ENCODE peak calls at places on chromosomes 12 and 14, in five cellular contexts. I is A549, J is neural progenitor cell, O is uterus, G is astrocyte. K is an unnamed sample.
A peak's percentile ranks its signal among the peaks of the same experiment; 100 is the strongest.

GRCh38 chr14:90585106-90585505 is 188.3 kb downstream of the CALM1 start:
- DNase-seq in G (no peak), J (no peak), O (no peak), I (no peak), K (no peak)

GRCh38 chr12:7948585-7949264 is 12.7 kb upstream of the SLC2A3 start:
- DNase-seq in I (peak; percentile 29), O (no peak), G (no peak), J (no peak), K (no peak)

GRCh38 chr12:39383064-39383552 is 59.8 kb downstream of the KIF21A start:
- DNase-seq in G (no peak), I (no peak), O (no peak), J (no peak), K (no peak)

GRCh38 chr12:110790301-110790700 is 47.6 kb upstream of the PPP1CC start:
- DNase-seq in J (no peak), G (peak; percentile 34), I (no peak), O (no peak), K (no peak)

GRCh38 chr12:1838223-1838993 is 18.0 kb downstream of the LRTM2 start:
- DNase-seq in I (no peak), G (peak; percentile 7), O (no peak), J (no peak), K (no peak)

GRCh38 chr14:105021656-105022275 is 883 bp upstream of the CDCA4 start:
- DNase-seq in G (no peak), O (peak; percentile 43), J (peak; percentile 76), I (peak; percentile 84), K (peak; percentile 42)

GRCh38 chr14:87231336-87232026 is 761.5 kb downstream of the GALC start:
- DNase-seq in I (no peak), O (no peak), J (no peak), G (peak; percentile 50), K (no peak)

GRCh38 chr14:54688229-54688628 is 121.3 kb downstream of the SAMD4A start:
- DNase-seq in O (no peak), I (no peak), G (no peak), J (no peak), K (no peak)

GRCh38 chr12:24111591-24111990 is 162.1 kb upstream of the SOX5 start:
- DNase-seq in J (no peak), O (no peak), I (no peak), G (peak; percentile 46), K (no peak)

GRCh38 chr12:29566441-29566840 is 69.0 kb upstream of the OVCH1 start:
- DNase-seq in I (no peak), G (peak; percentile 83), O (no peak), J (no peak), K (no peak)

GRCh38 chr12:43550831-43551270 is 1.2 kb downstream of the ADAMTS20 start:
- DNase-seq in I (no peak), G (no peak), J (peak; percentile 41), O (no peak), K (peak; percentile 31)

GRCh38 chr12:101018540-101018939 is 191.5 kb downstream of the SLC5A8 start:
- DNase-seq in G (peak; percentile 99), I (peak; percentile 46), J (no peak), O (no peak), K (no peak)

GRCh38 chr12:57852620-57853509 is 6.3 kb upstream of the CTDSP2 start:
- DNase-seq in O (peak; percentile 82), I (no peak), J (peak; percentile 92), G (no peak), K (peak; percentile 64)

GRCh38 chr14:91985008-91985407 is 37.5 kb upstream of the FBLN5 start:
- DNase-seq in G (peak; percentile 78), I (no peak), J (no peak), O (no peak), K (peak; percentile 19)

GRCh38 chr14:105411017-105411941 is 8.3 kb upstream of the MTA1 start:
- DNase-seq in I (no peak), J (peak; percentile 70), O (no peak), G (peak; percentile 12), K (peak; percentile 56)

GRCh38 chr12:2919249-2919648 is 28.6 kb downstream of the TULP3 start:
- DNase-seq in G (no peak), O (no peak), I (no peak), J (no peak), K (no peak)

GRCh38 chr14:89184952-89185351 is 232.1 kb downstream of the FOXN3 start:
- DNase-seq in I (no peak), G (no peak), O (no peak), J (no peak), K (no peak)

GRCh38 chr12:97560766-97561165 is 98.2 kb downstream of the RMST start:
- DNase-seq in O (no peak), G (no peak), I (no peak), J (peak; percentile 13), K (no peak)

GRCh38 chr14:103706551-103707328 is 8.5 kb downstream of the XRCC3 start:
- DNase-seq in I (no peak), G (no peak), J (no peak), O (no peak), K (no peak)

GRCh38 chr12:75705749-75706719 is 194.6 kb upstream of the KRR1 start:
- DNase-seq in O (peak; percentile 55), I (peak; percentile 41), J (no peak), G (peak; percentile 100), K (peak; percentile 75)

GRCh38 chr14:54796961-54797360 is 105.7 kb downstream of the GCH1 start:
- DNase-seq in I (no peak), J (no peak), O (no peak), G (peak; percentile 69), K (no peak)

GRCh38 chr14:91946313-91947195 is 940 bp downstream of the FBLN5 start:
- DNase-seq in J (no peak), O (no peak), G (peak; percentile 22), I (no peak), K (peak; percentile 45)

GRCh38 chr14:69259531-69260245 is at the start of gene GALNT16:
- DNase-seq in J (peak; percentile 86), G (peak; percentile 14), I (peak; percentile 56), O (no peak), K (peak; percentile 82)

GRCh38 chr12:76029982-76030377 is 1.6 kb downstream of the PHLDA1 start:
- DNase-seq in I (peak; percentile 78), G (no peak), J (peak; percentile 47), O (no peak), K (peak; percentile 70)

GRCh38 chr12:67661311-67662011 is 12.9 kb downstream of the DYRK2 start:
- DNase-seq in J (no peak), G (peak; percentile 80), O (no peak), I (no peak), K (peak; percentile 57)

GRCh38 chr14:105014032-105014431 is 6.9 kb downstream of the CDCA4 start:
- DNase-seq in J (no peak), O (no peak), I (no peak), G (no peak), K (no peak)

GRCh38 chr12:54708836-54709235 is 60.7 kb upstream of the DCD start:
- DNase-seq in O (no peak), I (no peak), J (no peak), G (no peak), K (no peak)
- H3K27ac ChIP-seq in O (no peak overlapping the region), I (no peak overlapping the region), J (no peak overlapping the region), G (no peak overlapping the region), K (no peak overlapping the region)

GRCh38 chr12:53867216-53868012 is 71.2 kb upstream of the HOXC13 start:
- DNase-seq in O (no peak), I (peak; percentile 86), G (no peak), J (peak; percentile 26), K (no peak)
- H3K27ac ChIP-seq in O (no peak overlapping the region), I (peak overlapping the region; percentile 84), G (no peak overlapping the region), J (no peak overlapping the region), K (no peak overlapping the region)

GRCh38 chr12:127774828-127775227 is 492.1 kb upstream of the TMEM132C start:
- DNase-seq in G (peak; percentile 30), J (no peak), I (no peak), O (no peak), K (no peak)

GRCh38 chr12:127780881-127781280 is 486.1 kb upstream of the TMEM132C start:
- DNase-seq in O (no peak), G (no peak), I (no peak), J (no peak), K (no peak)

GRCh38 chr12:127773520-127773919 is 493.4 kb upstream of the TMEM132C start:
- DNase-seq in O (no peak), J (peak; percentile 55), G (no peak), I (peak; percentile 14), K (peak; percentile 18)

GRCh38 chr12:127781336-127781735 is 485.6 kb upstream of the TMEM132C start:
- DNase-seq in I (no peak), O (no peak), J (no peak), G (no peak), K (no peak)

GRCh38 chr12:127779301-127780045 is 487.5 kb upstream of the TMEM132C start:
- DNase-seq in I (no peak), O (no peak), G (peak; percentile 24), J (no peak), K (no peak)
- H3K27ac ChIP-seq in I (no peak overlapping the region), O (no peak overlapping the region), G (no peak overlapping the region), J (no peak overlapping the region), K (no peak overlapping the region)

DNA sequence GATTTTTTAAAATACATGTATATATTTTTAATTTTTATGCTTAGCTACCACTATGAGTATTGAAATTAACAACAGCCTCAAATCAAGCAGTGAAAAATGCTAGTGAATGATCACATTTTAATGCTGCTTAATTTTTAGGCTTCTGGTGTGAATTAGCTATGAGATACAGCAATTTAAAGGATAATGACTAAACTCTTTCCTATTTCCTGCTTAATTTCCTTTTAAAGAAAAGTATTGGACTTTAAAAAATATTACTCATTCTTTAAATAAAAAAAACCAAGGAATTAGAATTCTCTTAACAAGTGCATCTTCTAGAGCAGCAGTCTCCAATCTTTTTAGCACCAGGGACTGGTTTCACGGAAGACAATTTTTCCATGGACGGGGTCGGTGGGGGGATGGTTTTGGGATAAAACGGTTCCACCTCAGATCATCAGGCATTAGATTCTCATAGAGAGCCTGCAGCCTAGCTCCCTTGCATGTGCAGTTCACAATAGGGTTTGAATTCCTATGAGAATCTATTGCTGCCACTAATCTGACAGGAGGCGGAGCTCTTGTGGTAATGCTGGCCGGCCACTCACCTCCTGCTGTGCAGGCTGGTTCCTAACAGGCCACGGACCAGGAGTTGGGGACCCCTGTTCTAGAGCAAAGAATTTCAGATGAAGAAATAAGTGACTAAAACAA is 18.6 kb upstream of the NTN4 start:
- DNase-seq in J (no peak), I (no peak), O (no peak), G (no peak), K (no peak)
- H3K27ac ChIP-seq in J (no peak overlapping the region), I (peak overlapping the region; percentile 72), O (no peak overlapping the region), G (no peak overlapping the region), K (no peak overlapping the region)

DNA sequence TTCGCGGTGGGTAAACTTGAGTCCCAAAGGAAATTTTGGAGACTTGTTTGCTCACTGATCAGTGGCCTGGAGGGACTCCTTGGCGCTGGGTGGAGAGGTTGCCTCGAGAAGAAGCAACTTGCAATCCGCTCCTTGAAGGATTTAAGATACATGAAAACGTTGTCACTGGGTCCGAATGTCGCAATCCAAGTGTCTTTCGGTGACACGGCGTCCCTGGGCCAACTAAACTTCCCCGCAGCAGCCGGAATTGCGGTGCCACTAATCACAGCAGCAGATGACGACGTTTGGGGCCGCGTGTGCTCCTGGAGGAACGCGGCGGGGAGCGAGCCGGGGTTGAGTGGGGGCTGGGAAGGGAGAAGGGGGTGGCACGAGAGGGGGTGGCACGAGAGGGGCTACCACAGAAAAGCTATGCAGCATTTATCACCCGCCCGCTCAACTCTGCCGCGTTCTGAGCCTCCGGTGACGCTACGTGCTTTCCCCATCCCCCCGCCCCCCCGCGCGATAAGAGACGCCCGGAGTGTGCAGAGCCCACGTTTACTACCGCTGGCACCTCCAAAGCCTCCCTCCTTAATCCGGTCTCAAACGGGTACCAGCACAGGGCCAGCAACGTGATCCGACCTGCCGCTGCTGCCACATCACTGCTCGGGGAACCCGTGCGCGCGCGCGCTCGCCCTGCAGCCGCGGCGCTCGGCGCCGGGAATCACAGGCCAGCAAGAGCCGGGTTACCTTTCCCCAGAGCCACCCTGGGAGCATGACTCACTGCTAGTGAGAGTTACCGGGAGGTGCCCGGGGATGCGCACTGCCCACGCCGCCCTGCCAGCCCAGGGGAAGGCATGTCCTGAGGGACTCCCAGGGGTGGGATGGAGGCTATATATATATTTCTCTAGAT is 858 bp upstream of the BHLHE41 start:
- DNase-seq in J (peak; percentile 82), G (peak; percentile 77), I (peak; percentile 82), O (peak; percentile 85), K (peak; percentile 76)
- H3K27ac ChIP-seq in J (no peak overlapping the region), G (peak overlapping the region; percentile 84), I (peak overlapping the region; percentile 78), O (peak overlapping the region; percentile 96), K (no peak overlapping the region)